ENCODE peak calls at places on chromosomes 3 and 15, in seven cellular contexts. One of them, this sample, is unnamed.

GRCh38 chr3:194598771-194599557 is 34.3 kb downstream of the TMEM44 start:
- DNase-seq in SW 1271: no peak
- DNase-seq in fibroblast of the aortic adventitia: peak
- DNase-seq in GM10248: no peak
- DNase-seq in brain microvascular endothelial cell: peak
- DNase-seq in GM03348: peak
- DNase-seq in EH: peak
- DNase-seq in this sample: peak

GRCh38 chr3:171860830-171861535 is 17.8 kb downstream of the TMEM212 start:
- DNase-seq in GM10248: no peak
- DNase-seq in GM03348: peak
- DNase-seq in EH: peak
- DNase-seq in SW 1271: no peak
- DNase-seq in brain microvascular endothelial cell: peak
- DNase-seq in fibroblast of the aortic adventitia: peak
- DNase-seq in this sample: peak

GRCh38 chr3:7309707-7310106 is 448.8 kb downstream of the GRM7 start:
- DNase-seq in GM03348: no peak
- DNase-seq in brain microvascular endothelial cell: no peak
- DNase-seq in fibroblast of the aortic adventitia: peak
- DNase-seq in SW 1271: no peak
- DNase-seq in GM10248: no peak
- DNase-seq in EH: peak
- DNase-seq in this sample: no peak

GRCh38 chr3:9746330-9746729 is 3.4 kb upstream of the OGG1 start:
- DNase-seq in fibroblast of the aortic adventitia: peak
- DNase-seq in GM10248: no peak
- DNase-seq in brain microvascular endothelial cell: peak
- DNase-seq in SW 1271: no peak
- DNase-seq in EH: peak
- DNase-seq in GM03348: peak
- DNase-seq in this sample: peak

GRCh38 chr15:57634290-57634689 is 42.6 kb downstream of the MYZAP start:
- DNase-seq in brain microvascular endothelial cell: no peak
- DNase-seq in GM03348: no peak
- DNase-seq in GM10248: no peak
- DNase-seq in EH: peak
- DNase-seq in fibroblast of the aortic adventitia: no peak
- DNase-seq in SW 1271: no peak
- DNase-seq in this sample: no peak

GRCh38 chr3:69051796-69052566 is at the start of gene TMF1:
- DNase-seq in GM03348: peak
- DNase-seq in brain microvascular endothelial cell: peak
- DNase-seq in fibroblast of the aortic adventitia: peak
- DNase-seq in SW 1271: no peak
- DNase-seq in EH: peak
- DNase-seq in GM10248: peak
- DNase-seq in this sample: peak

GRCh38 chr3:103600844-103601243 is 1166.0 kb downstream of the ZPLD1 start:
- DNase-seq in brain microvascular endothelial cell: no peak
- DNase-seq in EH: no peak
- DNase-seq in SW 1271: no peak
- DNase-seq in GM10248: no peak
- DNase-seq in fibroblast of the aortic adventitia: no peak
- DNase-seq in GM03348: no peak
- DNase-seq in this sample: no peak

GRCh38 chr15:80264031-80264430 is 12.0 kb upstream of the CTXND1 start:
- DNase-seq in GM10248: no peak
- DNase-seq in SW 1271: no peak
- DNase-seq in GM03348: peak
- DNase-seq in fibroblast of the aortic adventitia: peak
- DNase-seq in brain microvascular endothelial cell: peak
- DNase-seq in EH: peak
- DNase-seq in this sample: peak

GRCh38 chr3:105647047-105647446 is 221.8 kb downstream of the CBLB start:
- DNase-seq in GM03348: peak
- DNase-seq in SW 1271: peak
- DNase-seq in fibroblast of the aortic adventitia: peak
- DNase-seq in GM10248: no peak
- DNase-seq in EH: peak
- DNase-seq in brain microvascular endothelial cell: peak
- DNase-seq in this sample: peak

GRCh38 chr15:73677146-73677607 is 7.0 kb upstream of the CD276 start:
- DNase-seq in SW 1271: no peak
- DNase-seq in GM10248: peak
- DNase-seq in GM03348: peak
- DNase-seq in fibroblast of the aortic adventitia: peak
- DNase-seq in EH: peak
- DNase-seq in brain microvascular endothelial cell: peak
- DNase-seq in this sample: peak

GRCh38 chr3:30695302-30696061 is 89.1 kb downstream of the TGFBR2 start:
- DNase-seq in GM03348: no peak
- DNase-seq in brain microvascular endothelial cell: no peak
- DNase-seq in fibroblast of the aortic adventitia: no peak
- DNase-seq in EH: no peak
- DNase-seq in GM10248: no peak
- DNase-seq in SW 1271: no peak
- DNase-seq in this sample: no peak

GRCh38 chr15:33138000-33138399 is 56.5 kb downstream of the FMN1 start:
- DNase-seq in SW 1271: no peak
- DNase-seq in GM03348: no peak
- DNase-seq in brain microvascular endothelial cell: no peak
- DNase-seq in EH: peak
- DNase-seq in GM10248: no peak
- DNase-seq in fibroblast of the aortic adventitia: no peak
- DNase-seq in this sample: no peak

GRCh38 chr3:171900396-171900795 is 57.2 kb downstream of the TMEM212 start:
- DNase-seq in GM10248: no peak
- DNase-seq in SW 1271: no peak
- DNase-seq in EH: no peak
- DNase-seq in GM03348: no peak
- DNase-seq in fibroblast of the aortic adventitia: no peak
- DNase-seq in brain microvascular endothelial cell: no peak
- DNase-seq in this sample: no peak

GRCh38 chr3:188944108-188944507 is 227.7 kb upstream of the TPRG1 start:
- DNase-seq in GM10248: no peak
- DNase-seq in brain microvascular endothelial cell: no peak
- DNase-seq in fibroblast of the aortic adventitia: peak
- DNase-seq in EH: no peak
- DNase-seq in SW 1271: no peak
- DNase-seq in GM03348: no peak
- DNase-seq in this sample: no peak

GRCh38 chr3:134066539-134067310 is 37.0 kb upstream of the SLCO2A1 start:
- DNase-seq in SW 1271: no peak
- DNase-seq in GM03348: no peak
- DNase-seq in GM10248: no peak
- DNase-seq in fibroblast of the aortic adventitia: peak
- DNase-seq in EH: no peak
- DNase-seq in brain microvascular endothelial cell: no peak
- DNase-seq in this sample: no peak

GRCh38 chr15:69790632-69791031 is 307.1 kb downstream of the TLE3 start:
- DNase-seq in GM10248: no peak
- DNase-seq in brain microvascular endothelial cell: no peak
- DNase-seq in SW 1271: no peak
- DNase-seq in EH: no peak
- DNase-seq in GM03348: no peak
- DNase-seq in fibroblast of the aortic adventitia: no peak
- DNase-seq in this sample: no peak

GRCh38 chr15:51770902-51771301 is 19.5 kb downstream of the TMOD2 start:
- DNase-seq in GM10248: no peak
- DNase-seq in GM03348: no peak
- DNase-seq in brain microvascular endothelial cell: no peak
- DNase-seq in EH: no peak
- DNase-seq in SW 1271: no peak
- DNase-seq in fibroblast of the aortic adventitia: no peak
- DNase-seq in this sample: no peak

GRCh38 chr3:4595709-4596108 is 102.6 kb downstream of the ITPR1 start:
- DNase-seq in SW 1271: no peak
- DNase-seq in GM03348: no peak
- DNase-seq in GM10248: no peak
- DNase-seq in fibroblast of the aortic adventitia: no peak
- DNase-seq in brain microvascular endothelial cell: no peak
- DNase-seq in EH: no peak
- DNase-seq in this sample: no peak

GRCh38 chr15:78347586-78348543 is 7.7 kb downstream of the CRABP1 start:
- DNase-seq in SW 1271: no peak
- DNase-seq in EH: no peak
- DNase-seq in brain microvascular endothelial cell: no peak
- DNase-seq in fibroblast of the aortic adventitia: no peak
- DNase-seq in GM10248: no peak
- DNase-seq in GM03348: no peak
- DNase-seq in this sample: no peak

GRCh38 chr3:161395613-161396012 is 24.3 kb upstream of the SPTSSB start:
- DNase-seq in brain microvascular endothelial cell: no peak
- DNase-seq in fibroblast of the aortic adventitia: no peak
- DNase-seq in EH: no peak
- DNase-seq in GM10248: no peak
- DNase-seq in GM03348: no peak
- DNase-seq in SW 1271: no peak
- DNase-seq in this sample: no peak

GRCh38 chr3:130093741-130094391 is 12.2 kb downstream of the ALG1L2 start:
- DNase-seq in GM03348: no peak
- DNase-seq in brain microvascular endothelial cell: no peak
- DNase-seq in SW 1271: no peak
- DNase-seq in EH: no peak
- DNase-seq in GM10248: peak
- DNase-seq in fibroblast of the aortic adventitia: no peak
- DNase-seq in this sample: peak

GRCh38 chr3:197471221-197472010 is 84.4 kb downstream of the BDH1 start:
- DNase-seq in SW 1271: no peak
- DNase-seq in EH: no peak
- DNase-seq in fibroblast of the aortic adventitia: no peak
- DNase-seq in brain microvascular endothelial cell: no peak
- DNase-seq in GM10248: no peak
- DNase-seq in GM03348: no peak
- DNase-seq in this sample: peak

GRCh38 chr3:169879846-169880558 is 10.3 kb upstream of the LRRC31 start:
- DNase-seq in SW 1271: no peak
- DNase-seq in EH: no peak
- DNase-seq in GM10248: no peak
- DNase-seq in fibroblast of the aortic adventitia: no peak
- DNase-seq in brain microvascular endothelial cell: no peak
- DNase-seq in GM03348: no peak
- DNase-seq in this sample: no peak

GRCh38 chr15:36791849-36792618 is 212.6 kb downstream of the CDIN1 start:
- DNase-seq in EH: no peak
- DNase-seq in fibroblast of the aortic adventitia: no peak
- DNase-seq in brain microvascular endothelial cell: peak
- DNase-seq in GM10248: no peak
- DNase-seq in GM03348: no peak
- DNase-seq in SW 1271: no peak
- DNase-seq in this sample: no peak

GRCh38 chr15:31452595-31453557 is 126.2 kb downstream of the KLF13 start:
- DNase-seq in EH: no peak
- DNase-seq in SW 1271: no peak
- DNase-seq in GM10248: no peak
- DNase-seq in brain microvascular endothelial cell: no peak
- DNase-seq in fibroblast of the aortic adventitia: no peak
- DNase-seq in GM03348: no peak
- DNase-seq in this sample: no peak

GRCh38 chr3:33977227-33977626 is 178.8 kb downstream of the PDCD6IP start:
- DNase-seq in SW 1271: no peak
- DNase-seq in fibroblast of the aortic adventitia: no peak
- DNase-seq in GM10248: no peak
- DNase-seq in brain microvascular endothelial cell: no peak
- DNase-seq in GM03348: no peak
- DNase-seq in EH: no peak
- DNase-seq in this sample: no peak

GRCh38 chr3:156389151-156389760 is 165.7 kb downstream of the SSR3 start:
- DNase-seq in GM10248: no peak
- DNase-seq in EH: no peak
- DNase-seq in GM03348: peak
- DNase-seq in brain microvascular endothelial cell: no peak
- DNase-seq in SW 1271: no peak
- DNase-seq in fibroblast of the aortic adventitia: no peak
- DNase-seq in this sample: peak

GRCh38 chr15:62569460-62570404 is 404.6 kb upstream of the C2CD4B start:
- DNase-seq in fibroblast of the aortic adventitia: peak
- DNase-seq in GM10248: no peak
- DNase-seq in GM03348: peak
- DNase-seq in EH: peak
- DNase-seq in brain microvascular endothelial cell: peak
- DNase-seq in SW 1271: no peak
- DNase-seq in this sample: peak

GRCh38 chr3:123834631-123835030 is 49.5 kb downstream of the MYLK start:
- DNase-seq in SW 1271: peak
- DNase-seq in fibroblast of the aortic adventitia: peak
- DNase-seq in EH: peak
- DNase-seq in GM10248: no peak
- DNase-seq in GM03348: peak
- DNase-seq in brain microvascular endothelial cell: peak
- DNase-seq in this sample: peak

GRCh38 chr3:195876297-195877031 is 31.9 kb downstream of the TNK2 start:
- DNase-seq in GM03348: no peak
- DNase-seq in brain microvascular endothelial cell: no peak
- DNase-seq in EH: no peak
- DNase-seq in fibroblast of the aortic adventitia: no peak
- DNase-seq in GM10248: no peak
- DNase-seq in SW 1271: no peak
- DNase-seq in this sample: no peak

GRCh38 chr3:58333206-58334012 is 717 bp downstream of the PXK start:
- DNase-seq in brain microvascular endothelial cell: no peak
- DNase-seq in GM10248: peak
- DNase-seq in fibroblast of the aortic adventitia: peak
- DNase-seq in GM03348: peak
- DNase-seq in EH: peak
- DNase-seq in SW 1271: no peak
- DNase-seq in this sample: peak

GRCh38 chr15:68797157-68797556 is 23.5 kb downstream of the ANP32A start:
- DNase-seq in GM10248: no peak
- DNase-seq in fibroblast of the aortic adventitia: no peak
- DNase-seq in EH: peak
- DNase-seq in brain microvascular endothelial cell: no peak
- DNase-seq in SW 1271: no peak
- DNase-seq in GM03348: peak
- DNase-seq in this sample: peak

GRCh38 chr3:192875971-192876565 is 41.6 kb downstream of the MB21D2 start:
- DNase-seq in brain microvascular endothelial cell: no peak
- DNase-seq in GM03348: peak
- DNase-seq in EH: peak
- DNase-seq in SW 1271: no peak
- DNase-seq in GM10248: no peak
- DNase-seq in fibroblast of the aortic adventitia: peak
- DNase-seq in this sample: peak

GRCh38 chr3:61948699-61949305 is 387.4 kb downstream of the PTPRG start:
- DNase-seq in SW 1271: no peak
- DNase-seq in brain microvascular endothelial cell: no peak
- DNase-seq in fibroblast of the aortic adventitia: no peak
- DNase-seq in GM10248: no peak
- DNase-seq in GM03348: no peak
- DNase-seq in EH: no peak
- DNase-seq in this sample: no peak

GRCh38 chr15:40831861-40832260 is 3.4 kb upstream of the PPP1R14D start:
- DNase-seq in GM10248: no peak
- DNase-seq in fibroblast of the aortic adventitia: no peak
- DNase-seq in EH: no peak
- DNase-seq in brain microvascular endothelial cell: no peak
- DNase-seq in SW 1271: no peak
- DNase-seq in GM03348: no peak
- DNase-seq in this sample: no peak

GRCh38 chr15:81410318-81410753 is 36.3 kb upstream of the TMC3 start:
- DNase-seq in fibroblast of the aortic adventitia: peak
- DNase-seq in SW 1271: peak
- DNase-seq in GM10248: peak
- DNase-seq in GM03348: peak
- DNase-seq in brain microvascular endothelial cell: peak
- DNase-seq in EH: peak
- DNase-seq in this sample: peak

GRCh38 chr3:48503406-48504050 is 446 bp downstream of the SHISA5 start:
- DNase-seq in GM03348: peak
- DNase-seq in SW 1271: no peak
- DNase-seq in GM10248: no peak
- DNase-seq in EH: peak
- DNase-seq in brain microvascular endothelial cell: peak
- DNase-seq in fibroblast of the aortic adventitia: peak
- DNase-seq in this sample: peak